ENCODE peak calls at places on chromosomes 2 and 18, in nine cellular contexts. One of them, this sample, is unnamed.

GRCh38 chr2:138086556-138086955 is 122.3 kb downstream of the HNMT start:
- DNase-seq in NCI-H1105: no peak
- DNase-seq in activated naive CD8-positive, alpha-beta T cell treated with anti-CD3 and anti-CD28 coated beads, Interleukin-2, amount 50 U/mL, for 24 hours: no peak
- DNase-seq in lower lobe of right lung: no peak
- DNase-seq in CD8-positive, alpha-beta memory T cell: no peak
- DNase-seq in NAMALWA: no peak
- DNase-seq in AG20443: no peak
- DNase-seq in GM23248: peak
- DNase-seq in lung microvascular endothelial cell: no peak
- DNase-seq in this sample: no peak

GRCh38 chr2:237440819-237441281 is 26.9 kb upstream of the COL6A3 start:
- DNase-seq in lung microvascular endothelial cell: no peak
- DNase-seq in NAMALWA: no peak
- DNase-seq in activated naive CD8-positive, alpha-beta T cell treated with anti-CD3 and anti-CD28 coated beads, Interleukin-2, amount 50 U/mL, for 24 hours: peak
- DNase-seq in CD8-positive, alpha-beta memory T cell: no peak
- DNase-seq in AG20443: no peak
- DNase-seq in lower lobe of right lung: no peak
- DNase-seq in GM23248: peak
- DNase-seq in NCI-H1105: no peak
- DNase-seq in this sample: no peak

GRCh38 chr2:6952116-6952515 is 34.9 kb downstream of the RNF144A start:
- DNase-seq in GM23248: peak
- DNase-seq in activated naive CD8-positive, alpha-beta T cell treated with anti-CD3 and anti-CD28 coated beads, Interleukin-2, amount 50 U/mL, for 24 hours: no peak
- DNase-seq in AG20443: no peak
- DNase-seq in lower lobe of right lung: no peak
- DNase-seq in lung microvascular endothelial cell: no peak
- DNase-seq in CD8-positive, alpha-beta memory T cell: no peak
- DNase-seq in NCI-H1105: no peak
- DNase-seq in NAMALWA: no peak
- DNase-seq in this sample: no peak

GRCh38 chr2:120005834-120006521 is 6.9 kb upstream of the EPB41L5 start:
- DNase-seq in lower lobe of right lung: no peak
- DNase-seq in AG20443: no peak
- DNase-seq in activated naive CD8-positive, alpha-beta T cell treated with anti-CD3 and anti-CD28 coated beads, Interleukin-2, amount 50 U/mL, for 24 hours: no peak
- DNase-seq in lung microvascular endothelial cell: no peak
- DNase-seq in NAMALWA: no peak
- DNase-seq in CD8-positive, alpha-beta memory T cell: no peak
- DNase-seq in GM23248: no peak
- DNase-seq in NCI-H1105: no peak
- DNase-seq in this sample: no peak

GRCh38 chr2:112150447-112150846 is 12.3 kb downstream of the FBLN7 start:
- DNase-seq in NAMALWA: no peak
- DNase-seq in NCI-H1105: no peak
- DNase-seq in AG20443: peak
- DNase-seq in lung microvascular endothelial cell: no peak
- DNase-seq in lower lobe of right lung: no peak
- DNase-seq in activated naive CD8-positive, alpha-beta T cell treated with anti-CD3 and anti-CD28 coated beads, Interleukin-2, amount 50 U/mL, for 24 hours: no peak
- DNase-seq in CD8-positive, alpha-beta memory T cell: no peak
- DNase-seq in GM23248: peak
- DNase-seq in this sample: peak

GRCh38 chr2:68591225-68591624 is 52.2 kb upstream of the PROKR1 start:
- DNase-seq in lung microvascular endothelial cell: no peak
- DNase-seq in activated naive CD8-positive, alpha-beta T cell treated with anti-CD3 and anti-CD28 coated beads, Interleukin-2, amount 50 U/mL, for 24 hours: no peak
- DNase-seq in AG20443: no peak
- DNase-seq in NCI-H1105: no peak
- DNase-seq in GM23248: no peak
- DNase-seq in CD8-positive, alpha-beta memory T cell: no peak
- DNase-seq in NAMALWA: no peak
- DNase-seq in lower lobe of right lung: no peak
- DNase-seq in this sample: no peak

GRCh38 chr2:37085731-37086147 is 1.4 kb downstream of the GPATCH11 start:
- DNase-seq in AG20443: peak
- DNase-seq in lower lobe of right lung: no peak
- DNase-seq in activated naive CD8-positive, alpha-beta T cell treated with anti-CD3 and anti-CD28 coated beads, Interleukin-2, amount 50 U/mL, for 24 hours: no peak
- DNase-seq in NCI-H1105: no peak
- DNase-seq in GM23248: peak
- DNase-seq in NAMALWA: no peak
- DNase-seq in CD8-positive, alpha-beta memory T cell: no peak
- DNase-seq in lung microvascular endothelial cell: no peak
- DNase-seq in this sample: peak

GRCh38 chr18:64717026-64717425 is 568.1 kb upstream of the LINC00305 start:
- DNase-seq in lower lobe of right lung: no peak
- DNase-seq in lung microvascular endothelial cell: no peak
- DNase-seq in NAMALWA: no peak
- DNase-seq in GM23248: no peak
- DNase-seq in CD8-positive, alpha-beta memory T cell: no peak
- DNase-seq in activated naive CD8-positive, alpha-beta T cell treated with anti-CD3 and anti-CD28 coated beads, Interleukin-2, amount 50 U/mL, for 24 hours: no peak
- DNase-seq in NCI-H1105: no peak
- DNase-seq in AG20443: no peak
- DNase-seq in this sample: no peak

GRCh38 chr18:25335676-25336075 is 16.3 kb downstream of the ZNF521 start:
- DNase-seq in NAMALWA: no peak
- DNase-seq in lower lobe of right lung: no peak
- DNase-seq in NCI-H1105: no peak
- DNase-seq in lung microvascular endothelial cell: no peak
- DNase-seq in CD8-positive, alpha-beta memory T cell: no peak
- DNase-seq in GM23248: no peak
- DNase-seq in AG20443: no peak
- DNase-seq in activated naive CD8-positive, alpha-beta T cell treated with anti-CD3 and anti-CD28 coated beads, Interleukin-2, amount 50 U/mL, for 24 hours: no peak
- DNase-seq in this sample: no peak

GRCh38 chr18:31683968-31684278 is 458 bp downstream of the B4GALT6 start:
- DNase-seq in NAMALWA: no peak
- DNase-seq in lower lobe of right lung: no peak
- DNase-seq in NCI-H1105: no peak
- DNase-seq in AG20443: no peak
- DNase-seq in CD8-positive, alpha-beta memory T cell: no peak
- DNase-seq in GM23248: no peak
- DNase-seq in lung microvascular endothelial cell: no peak
- DNase-seq in activated naive CD8-positive, alpha-beta T cell treated with anti-CD3 and anti-CD28 coated beads, Interleukin-2, amount 50 U/mL, for 24 hours: no peak
- DNase-seq in this sample: no peak